ENCODE peak calls at places on chromosomes 5 and 9, in five cellular contexts. T, L, M, G and N are unnamed samples.

GRCh38 chr9:36748322-36748899 is 175.7 kb downstream of the MELK start:
- DNase-seq in M (peak; percentile 39), L (peak; percentile 64), T (peak; percentile 38), G (peak; percentile 22), N (peak; percentile 68)

GRCh38 chr9:6842584-6842947 is 84.8 kb downstream of the KDM4C start:
- DNase-seq in G (peak; percentile 42), T (peak; percentile 24), L (no peak), M (no peak), N (peak; percentile 44)

GRCh38 chr9:7154003-7154619 is 396.3 kb downstream of the KDM4C start:
- DNase-seq in L (no peak), G (no peak), M (no peak), T (no peak), N (no peak)

GRCh38 chr5:133344266-133344665 is 268.1 kb downstream of the FSTL4 start:
- DNase-seq in L (no peak), G (no peak), M (no peak), T (peak; percentile 13), N (no peak)

GRCh38 chr5:41406424-41406823 is 104.0 kb downstream of the PLCXD3 start:
- DNase-seq in G (no peak), T (no peak), M (no peak), L (no peak), N (no peak)

GRCh38 chr9:109974143-109974917 is 194.3 kb downstream of the PALM2AKAP2 start:
- DNase-seq in G (no peak), L (no peak), M (no peak), T (no peak), N (no peak)

GRCh38 chr9:138060881-138061280 is 183.3 kb downstream of the CACNA1B start:
- DNase-seq in T (no peak), M (no peak), G (no peak), L (no peak), N (no peak)

GRCh38 chr9:21311888-21312287 is 6.8 kb upstream of the IFNA5 start:
- DNase-seq in M (no peak), G (no peak), L (no peak), T (no peak), N (no peak)

GRCh38 chr9:93008457-93008856 is 50.0 kb upstream of the SUSD3 start:
- DNase-seq in T (no peak), G (no peak), M (no peak), L (no peak), N (no peak)

GRCh38 chr5:97838214-97838613 is 655.2 kb upstream of the RIOK2 start:
- DNase-seq in G (peak; percentile 98), M (no peak), T (peak; percentile 90), L (no peak), N (peak; percentile 90)

GRCh38 chr9:27352457-27353188 is 55.7 kb upstream of the EQTN start:
- DNase-seq in G (no peak), T (no peak), L (no peak), M (no peak), N (no peak)

GRCh38 chr5:33901176-33901575 is 9.4 kb upstream of the ADAMTS12 start:
- DNase-seq in M (no peak), L (no peak), T (no peak), G (no peak), N (peak; percentile 69)

GRCh38 chr5:88743231-88743879 is 139.6 kb downstream of the MEF2C start:
- DNase-seq in M (peak; percentile 17), L (peak; percentile 13), T (no peak), G (no peak), N (peak; percentile 3)

GRCh38 chr5:27315541-27316282 is 277.3 kb upstream of the CDH9 start:
- DNase-seq in M (no peak), T (peak; percentile 62), L (peak; percentile 14), G (peak; percentile 81), N (peak; percentile 79)
- H3K9ac ChIP-seq in M (no peak overlapping the region), T (no peak overlapping the region), L (no peak overlapping the region), G (peak overlapping the region; percentile 75), N (peak overlapping the region; percentile 39)

GRCh38 chr9:33159760-33160127 is 7.4 kb downstream of the B4GALT1 start:
- DNase-seq in M (no peak), G (peak; percentile 92), L (no peak), T (peak; percentile 90), N (peak; percentile 74)
- H3K4me3 ChIP-seq in M (no peak overlapping the region), G (no peak overlapping the region), L (no peak overlapping the region), T (no peak overlapping the region), N (peak overlapping the region; percentile 68)

GRCh38 chr9:128204858-128205257 is 1.7 kb downstream of the DNM1 start:
- DNase-seq in T (no peak), L (no peak), M (no peak), G (no peak), N (no peak)

GRCh38 chr9:128203842-128204551 is 818 bp downstream of the DNM1 start:
- DNase-seq in M (peak; percentile 89), L (peak; percentile 83), T (peak; percentile 8), G (no peak), N (peak; percentile 61)

GRCh38 chr9:128207076-128207731 is 4.0 kb downstream of the DNM1 start:
- DNase-seq in L (no peak), G (no peak), T (no peak), M (no peak), N (no peak)

GRCh38 chr9:128206484-128206883 is 3.3 kb downstream of the DNM1 start:
- DNase-seq in T (no peak), M (no peak), L (no peak), G (no peak), N (no peak)

DNA sequence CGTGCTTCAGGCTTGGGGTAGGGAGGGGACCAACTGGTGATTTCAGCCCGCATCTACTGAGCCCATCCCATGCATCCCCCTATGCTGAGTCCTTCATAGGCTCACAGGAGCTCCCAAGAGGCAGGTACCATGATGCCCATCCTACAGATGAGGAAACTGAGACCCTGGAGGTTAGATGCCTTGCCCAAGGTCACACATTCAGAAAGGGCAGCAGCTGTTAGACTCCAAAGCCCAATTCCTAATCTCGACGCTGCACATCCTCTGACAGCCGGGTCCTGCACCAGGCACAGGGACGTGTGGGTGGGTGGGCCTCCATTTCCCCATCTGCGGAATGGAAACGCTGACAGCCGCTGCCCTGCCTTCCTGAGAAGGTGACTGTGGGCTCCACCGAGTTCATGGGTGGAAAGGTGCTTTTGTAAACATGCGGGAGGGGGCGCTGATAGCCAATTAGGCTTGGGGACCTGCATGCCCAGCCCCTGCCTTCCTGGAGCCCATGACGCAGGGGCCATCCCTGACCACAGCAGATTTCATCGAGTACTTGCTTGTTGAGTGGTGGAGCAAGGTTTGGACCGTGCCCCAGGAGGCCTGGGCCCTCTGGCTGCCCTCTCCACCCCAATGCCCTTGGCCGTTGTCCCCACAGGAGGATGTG is 2.2 kb downstream of the DNM1 start:
- DNase-seq in G (no peak), M (peak; percentile 71), T (no peak), L (no peak), N (no peak)
- H3K9ac ChIP-seq in G (no peak overlapping the region), M (peak overlapping the region; percentile 33), T (no peak overlapping the region), L (no peak overlapping the region), N (no peak overlapping the region)

GRCh38 chr5:65809817-65810531 is 88.0 kb downstream of the NLN start:
- DNase-seq in M (peak; percentile 17), G (peak; percentile 95), L (no peak), T (no peak), N (peak; percentile 83)

GRCh38 chr5:65815156-65815555 is 93.2 kb downstream of the NLN start:
- DNase-seq in G (no peak), L (no peak), M (no peak), T (no peak), N (no peak)

GRCh38 chr5:65811004-65811403 is 89.0 kb downstream of the NLN start:
- DNase-seq in G (peak; percentile 82), L (no peak), T (peak; percentile 87), M (no peak), N (peak; percentile 57)

GRCh38 chr5:65811895-65812294 is 89.9 kb downstream of the NLN start:
- DNase-seq in T (peak; percentile 69), M (no peak), G (peak; percentile 53), L (no peak), N (no peak)

DNA sequence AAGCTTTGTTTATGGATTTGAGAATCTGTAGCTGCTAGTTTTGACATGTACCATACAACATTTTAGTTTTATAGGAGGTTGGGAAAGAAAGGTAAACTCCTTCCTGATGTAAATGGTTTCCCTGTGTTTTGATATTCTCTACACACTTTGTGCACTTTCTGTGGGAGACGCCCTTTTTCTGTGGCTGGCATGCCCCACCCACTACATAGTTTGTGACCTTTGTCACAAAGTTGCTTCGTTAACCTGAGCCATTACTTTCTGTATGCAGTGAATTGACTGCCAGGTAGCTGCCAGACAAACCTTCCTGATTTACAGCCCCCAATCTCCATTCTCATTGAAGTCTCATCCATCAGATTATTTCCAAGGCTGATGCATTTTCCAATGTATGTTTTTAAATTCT is 90.6 kb downstream of the NLN start:
- DNase-seq in M (peak; percentile 17), L (no peak), G (no peak), T (peak; percentile 64), N (no peak)
- H3K4me3 ChIP-seq in M (no peak overlapping the region), L (no peak overlapping the region), G (no peak overlapping the region), T (no peak overlapping the region), N (no peak overlapping the region)

DNA sequence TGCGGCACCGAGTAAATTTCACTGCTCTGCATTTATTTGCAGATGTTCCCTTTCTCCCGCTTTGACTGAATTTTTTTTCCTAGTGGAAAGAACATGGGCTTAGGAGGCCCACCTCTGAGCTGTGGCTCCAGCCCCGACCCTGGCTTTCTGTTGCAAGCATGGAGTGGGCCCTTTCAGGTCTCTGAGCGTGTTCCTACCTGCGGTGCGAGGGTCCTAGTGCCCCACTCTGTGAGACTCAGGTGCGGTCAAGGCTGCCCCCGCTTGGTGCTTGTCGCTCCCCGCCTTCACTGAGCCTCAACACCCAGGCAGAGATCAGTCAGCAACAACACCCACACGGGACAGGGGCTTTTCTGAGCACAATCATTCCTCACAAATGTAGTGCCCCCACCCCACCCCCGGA is 32.0 kb downstream of the SLC6A3 start:
- DNase-seq in M (no peak), L (no peak), T (no peak), G (no peak), N (no peak)
- H3K9ac ChIP-seq in M (no peak overlapping the region), L (no peak overlapping the region), T (no peak overlapping the region), G (no peak overlapping the region), N (no peak overlapping the region)

GRCh38 chr9:128107971-128108783 is 19.4 kb downstream of the PTGES2 start:
- DNase-seq in T (no peak), M (no peak), L (no peak), G (no peak), N (no peak)
- H3K4me3 ChIP-seq in T (no peak overlapping the region), M (no peak overlapping the region), L (no peak overlapping the region), G (no peak overlapping the region), N (no peak overlapping the region)

GRCh38 chr5:16757989-16758501 is 141.2 kb upstream of the RETREG1 start:
- DNase-seq in T (no peak), M (no peak), G (no peak), L (no peak), N (no peak)
- H3K9ac ChIP-seq in T (no peak overlapping the region), M (no peak overlapping the region), G (no peak overlapping the region), L (no peak overlapping the region), N (no peak overlapping the region)